ENCODE peak calls at places on chromosomes 7 and 10, in eight cellular contexts. One of them, this sample, is unnamed. For H3K4me1, the result is how much of the 10 kb centered on the place peaks cover.

GRCh38 chr7:64947252-64948000 is 43.4 kb downstream of the ZNF117 start:
- ATAC-seq in aorta: peak
- ATAC-seq in K562: no peak
- ATAC-seq in heart left ventricle: peak
- ATAC-seq in pancreas: peak
- ATAC-seq in HCT116: no peak
- ATAC-seq in mucosa of descending colon: peak
- ATAC-seq in body of pancreas: peak
- ATAC-seq in this sample: peak

GRCh38 chr10:75236178-75236825 is 545 bp upstream of the COMTD1 start:
- ATAC-seq in aorta: no peak
- ATAC-seq in heart left ventricle: no peak
- ATAC-seq in pancreas: no peak
- ATAC-seq in mucosa of descending colon: no peak
- ATAC-seq in K562: no peak
- ATAC-seq in HCT116: no peak
- ATAC-seq in body of pancreas: no peak
- ATAC-seq in this sample: no peak

GRCh38 chr10:11893749-11894278 is 70.7 kb downstream of the PROSER2 start:
- ATAC-seq in pancreas: no peak
- ATAC-seq in body of pancreas: no peak
- ATAC-seq in K562: no peak
- ATAC-seq in heart left ventricle: no peak
- ATAC-seq in mucosa of descending colon: no peak
- ATAC-seq in HCT116: no peak
- ATAC-seq in aorta: no peak
- ATAC-seq in this sample: no peak

GRCh38 chr7:156608176-156608478 is 32.4 kb upstream of the RNF32 start:
- ATAC-seq in heart left ventricle: peak
- ATAC-seq in HCT116: no peak
- ATAC-seq in K562: no peak
- ATAC-seq in pancreas: peak
- ATAC-seq in body of pancreas: no peak
- ATAC-seq in aorta: peak
- ATAC-seq in mucosa of descending colon: no peak
- ATAC-seq in this sample: peak

GRCh38 chr7:140327261-140327661 is 71.1 kb downstream of the SLC37A3 start:
- ATAC-seq in heart left ventricle: no peak
- ATAC-seq in mucosa of descending colon: peak
- ATAC-seq in HCT116: no peak
- ATAC-seq in pancreas: no peak
- ATAC-seq in aorta: no peak
- ATAC-seq in body of pancreas: no peak
- ATAC-seq in K562: no peak
- ATAC-seq in this sample: no peak

GRCh38 chr7:141946874-141947273 is at the start of gene CLEC5A:
- ATAC-seq in mucosa of descending colon: no peak
- ATAC-seq in body of pancreas: no peak
- ATAC-seq in aorta: no peak
- ATAC-seq in heart left ventricle: no peak
- ATAC-seq in K562: no peak
- ATAC-seq in pancreas: no peak
- ATAC-seq in HCT116: no peak
- ATAC-seq in this sample: no peak

GRCh38 chr10:120729508-120729907 is 121.7 kb upstream of the WDR11 start:
- ATAC-seq in K562: no peak
- ATAC-seq in body of pancreas: no peak
- ATAC-seq in HCT116: no peak
- ATAC-seq in pancreas: no peak
- ATAC-seq in aorta: no peak
- ATAC-seq in heart left ventricle: no peak
- ATAC-seq in mucosa of descending colon: no peak
- ATAC-seq in this sample: no peak

GRCh38 chr7:148732862-148733261 is 34.2 kb downstream of the CUL1 start:
- ATAC-seq in HCT116: no peak
- ATAC-seq in pancreas: peak
- ATAC-seq in K562: peak
- ATAC-seq in heart left ventricle: no peak
- ATAC-seq in mucosa of descending colon: no peak
- ATAC-seq in aorta: no peak
- ATAC-seq in body of pancreas: no peak
- ATAC-seq in this sample: no peak

GRCh38 chr10:3869036-3869435 is 84.0 kb upstream of the KLF6 start:
- ATAC-seq in mucosa of descending colon: peak
- ATAC-seq in K562: peak
- ATAC-seq in heart left ventricle: no peak
- ATAC-seq in aorta: no peak
- ATAC-seq in body of pancreas: no peak
- ATAC-seq in HCT116: no peak
- ATAC-seq in pancreas: no peak
- ATAC-seq in this sample: no peak

GRCh38 chr10:70232155-70232858 is 922 bp downstream of the PPA1 start:
- ATAC-seq in aorta: no peak
- ATAC-seq in mucosa of descending colon: peak
- ATAC-seq in body of pancreas: peak
- ATAC-seq in pancreas: peak
- ATAC-seq in HCT116: peak
- ATAC-seq in heart left ventricle: no peak
- ATAC-seq in K562: peak
- ATAC-seq in this sample: no peak

GRCh38 chr10:91652364-91652763 is 19.5 kb upstream of the PPP1R3C start:
- ATAC-seq in K562: no peak
- ATAC-seq in body of pancreas: no peak
- ATAC-seq in pancreas: no peak
- ATAC-seq in HCT116: peak
- ATAC-seq in aorta: no peak
- ATAC-seq in mucosa of descending colon: no peak
- ATAC-seq in heart left ventricle: peak
- ATAC-seq in this sample: no peak

GRCh38 chr10:110841767-110842267 is 29.9 kb upstream of the PDCD4 start:
- ATAC-seq in HCT116: no peak
- ATAC-seq in mucosa of descending colon: no peak
- ATAC-seq in K562: no peak
- ATAC-seq in pancreas: no peak
- ATAC-seq in aorta: no peak
- ATAC-seq in heart left ventricle: no peak
- ATAC-seq in body of pancreas: no peak
- ATAC-seq in this sample: no peak

GRCh38 chr10:35924726-35925125 is 282.6 kb upstream of the FZD8 start:
- ATAC-seq in mucosa of descending colon: no peak
- ATAC-seq in HCT116: no peak
- ATAC-seq in body of pancreas: no peak
- ATAC-seq in K562: no peak
- ATAC-seq in heart left ventricle: no peak
- ATAC-seq in pancreas: no peak
- ATAC-seq in aorta: no peak
- ATAC-seq in this sample: no peak

GRCh38 chr7:41731486-41732278 is 28.8 kb upstream of the INHBA start:
- ATAC-seq in body of pancreas: no peak
- ATAC-seq in pancreas: no peak
- ATAC-seq in heart left ventricle: no peak
- ATAC-seq in K562: no peak
- ATAC-seq in aorta: no peak
- ATAC-seq in mucosa of descending colon: no peak
- ATAC-seq in HCT116: no peak
- ATAC-seq in this sample: peak

GRCh38 chr10:624312-624604 is 65.2 kb downstream of the DIP2C start:
- ATAC-seq in body of pancreas: no peak
- ATAC-seq in K562: no peak
- ATAC-seq in HCT116: no peak
- ATAC-seq in mucosa of descending colon: no peak
- ATAC-seq in aorta: peak
- ATAC-seq in heart left ventricle: peak
- ATAC-seq in pancreas: peak
- ATAC-seq in this sample: no peak

GRCh38 chr10:67553266-67553665 is 142.7 kb downstream of the CTNNA3 start:
- ATAC-seq in pancreas: no peak
- ATAC-seq in HCT116: no peak
- ATAC-seq in K562: no peak
- ATAC-seq in aorta: no peak
- ATAC-seq in heart left ventricle: no peak
- ATAC-seq in mucosa of descending colon: no peak
- ATAC-seq in body of pancreas: no peak
- ATAC-seq in this sample: no peak

GRCh38 chr7:91838439-91838838 is 42.1 kb downstream of the MTERF1 start:
- ATAC-seq in mucosa of descending colon: no peak
- ATAC-seq in body of pancreas: no peak
- ATAC-seq in aorta: no peak
- ATAC-seq in HCT116: no peak
- ATAC-seq in heart left ventricle: no peak
- ATAC-seq in K562: no peak
- ATAC-seq in pancreas: no peak
- ATAC-seq in this sample: no peak

GRCh38 chr7:54260868-54261475 is 281.2 kb upstream of the VSTM2A start:
- ATAC-seq in aorta: no peak
- ATAC-seq in HCT116: no peak
- ATAC-seq in mucosa of descending colon: no peak
- ATAC-seq in heart left ventricle: peak
- ATAC-seq in pancreas: no peak
- ATAC-seq in body of pancreas: no peak
- ATAC-seq in K562: no peak
- ATAC-seq in this sample: no peak

DNA sequence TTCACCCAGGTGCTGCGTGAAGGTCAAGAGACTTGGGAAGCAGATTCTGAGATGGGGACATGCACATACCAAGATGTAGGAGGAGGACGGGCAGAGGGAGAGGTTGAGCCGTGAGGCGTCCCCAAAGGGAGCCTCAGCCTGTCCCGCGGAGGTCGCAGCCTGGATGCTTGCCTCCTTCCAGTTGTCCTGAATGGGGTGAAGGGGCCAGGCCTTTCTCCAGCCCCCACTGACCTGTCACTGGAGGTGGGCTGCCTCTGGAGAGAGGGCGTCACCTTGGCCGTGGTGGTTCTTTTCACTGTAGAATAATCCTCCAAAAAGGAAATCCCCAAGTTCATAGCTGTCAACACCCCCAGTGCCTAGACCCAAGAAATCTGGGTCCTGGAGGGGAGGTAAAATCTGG is 283.0 kb upstream of the VSTM2A start:
- ATAC-seq in body of pancreas: no peak
- ATAC-seq in K562: no peak
- ATAC-seq in pancreas: no peak
- ATAC-seq in heart left ventricle: no peak
- ATAC-seq in aorta: peak
- ATAC-seq in HCT116: no peak
- ATAC-seq in mucosa of descending colon: no peak
- ATAC-seq in this sample: no peak
- H3K4me1 ChIP-seq in body of pancreas: under half
- H3K4me1 ChIP-seq in K562: under half
- H3K4me1 ChIP-seq in pancreas: under half
- H3K4me1 ChIP-seq in heart left ventricle: under half
- H3K4me1 ChIP-seq in aorta: under half
- H3K4me1 ChIP-seq in HCT116: under half
- H3K4me1 ChIP-seq in mucosa of descending colon: under half
- H3K4me1 ChIP-seq in this sample: under half

GRCh38 chr10:48671914-48672595 is 12.6 kb upstream of the WDFY4 start:
- ATAC-seq in aorta: peak
- ATAC-seq in K562: peak
- ATAC-seq in body of pancreas: no peak
- ATAC-seq in HCT116: no peak
- ATAC-seq in mucosa of descending colon: peak
- ATAC-seq in pancreas: no peak
- ATAC-seq in heart left ventricle: peak
- ATAC-seq in this sample: no peak
- H3K4me1 ChIP-seq in aorta: under half
- H3K4me1 ChIP-seq in K562: under half
- H3K4me1 ChIP-seq in body of pancreas: under half
- H3K4me1 ChIP-seq in HCT116: under half
- H3K4me1 ChIP-seq in mucosa of descending colon: under half
- H3K4me1 ChIP-seq in pancreas: under half
- H3K4me1 ChIP-seq in heart left ventricle: under half
- H3K4me1 ChIP-seq in this sample: under half

GRCh38 chr10:63518690-63519288 is 2.4 kb upstream of the REEP3 start:
- ATAC-seq in HCT116: no peak
- ATAC-seq in heart left ventricle: no peak
- ATAC-seq in pancreas: no peak
- ATAC-seq in K562: no peak
- ATAC-seq in mucosa of descending colon: no peak
- ATAC-seq in aorta: no peak
- ATAC-seq in body of pancreas: no peak
- ATAC-seq in this sample: no peak
- H3K4me1 ChIP-seq in HCT116: under half
- H3K4me1 ChIP-seq in heart left ventricle: half or more
- H3K4me1 ChIP-seq in pancreas: under half
- H3K4me1 ChIP-seq in K562: under half
- H3K4me1 ChIP-seq in mucosa of descending colon: under half
- H3K4me1 ChIP-seq in aorta: under half
- H3K4me1 ChIP-seq in body of pancreas: under half
- H3K4me1 ChIP-seq in this sample: under half

DNA sequence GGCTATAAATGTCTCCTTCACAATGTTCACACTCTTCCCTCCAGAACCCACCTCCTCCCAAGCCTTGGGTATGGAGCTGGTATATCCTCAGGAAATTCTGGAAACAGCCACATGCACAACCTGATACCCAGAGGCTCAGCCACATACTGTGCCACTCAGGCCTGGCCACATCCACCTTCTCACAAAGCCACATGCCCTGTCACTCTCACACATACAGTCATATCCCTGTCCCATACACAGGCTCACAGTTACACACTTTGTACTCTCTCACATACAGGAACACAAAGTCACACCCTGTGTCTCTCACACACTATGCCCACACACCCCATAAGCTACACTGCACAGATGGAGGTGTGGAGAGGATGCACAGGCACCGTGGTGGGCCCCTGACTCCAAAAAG is 10.1 kb downstream of the KCNIP2 start:
- ATAC-seq in body of pancreas: no peak
- ATAC-seq in HCT116: no peak
- ATAC-seq in pancreas: no peak
- ATAC-seq in K562: no peak
- ATAC-seq in aorta: no peak
- ATAC-seq in mucosa of descending colon: no peak
- ATAC-seq in heart left ventricle: no peak
- ATAC-seq in this sample: no peak
- H3K4me1 ChIP-seq in body of pancreas: under half
- H3K4me1 ChIP-seq in HCT116: under half
- H3K4me1 ChIP-seq in pancreas: under half
- H3K4me1 ChIP-seq in K562: under half
- H3K4me1 ChIP-seq in aorta: under half
- H3K4me1 ChIP-seq in mucosa of descending colon: under half
- H3K4me1 ChIP-seq in heart left ventricle: half or more
- H3K4me1 ChIP-seq in this sample: under half

This sample was measured in gastroesophageal sphincter.